ENCODE peak calls at places on chromosomes 3 and 15, in four cellular contexts. T, H, N and O are unnamed samples.

GRCh38 chr15:33068007-33068441 is 126.5 kb downstream of the FMN1 start:
- DNase-seq in N (peak), T (no peak), H (no peak), O (peak)

GRCh38 chr3:99817047-99817436 is 620 bp upstream of the CMSS1 start:
- DNase-seq in N (no peak), H (peak), T (no peak), O (no peak)

GRCh38 chr3:66037330-66037985 is 1.3 kb downstream of the MAGI1 start:
- DNase-seq in T (peak), H (no peak), N (peak), O (no peak)

GRCh38 chr3:48633256-48633655 is 2.0 kb downstream of the SLC26A6 start:
- DNase-seq in H (no peak), N (no peak), T (no peak), O (no peak)

GRCh38 chr3:79236488-79236887 is 531.3 kb downstream of the ROBO1 start:
- DNase-seq in N (no peak), T (no peak), H (no peak), O (no peak)

GRCh38 chr3:66431494-66431893 is 69.3 kb downstream of the LRIG1 start:
- DNase-seq in N (no peak), T (no peak), H (no peak), O (no peak)

GRCh38 chr3:35639251-35640185 is at the start of gene ARPP21:
- DNase-seq in N (peak), H (no peak), T (peak), O (peak)

GRCh38 chr15:52259503-52259902 is 36.1 kb downstream of the MYO5C start:
- DNase-seq in H (no peak), N (no peak), T (no peak), O (no peak)

GRCh38 chr3:139198929-139199328 is 144.9 kb upstream of the MRPS22 start:
- DNase-seq in H (no peak), N (no peak), T (no peak), O (peak)

GRCh38 chr3:13218541-13218908 is 145.3 kb upstream of the IQSEC1 start:
- DNase-seq in H (no peak), N (no peak), T (no peak), O (no peak)

GRCh38 chr3:43707998-43708397 is 17.3 kb downstream of the ABHD5 start:
- DNase-seq in H (no peak), N (peak), T (peak), O (peak)

GRCh38 chr15:68384451-68385239 is 47.3 kb downstream of the ITGA11 start:
- DNase-seq in T (peak), H (no peak), N (peak), O (no peak)

GRCh38 chr3:130925628-130926027 is 31.7 kb downstream of the ATP2C1 start:
- DNase-seq in T (no peak), H (peak), N (no peak), O (peak)

GRCh38 chr15:85580914-85581313 is 200.5 kb downstream of the AKAP13 start:
- DNase-seq in N (no peak), T (no peak), H (no peak), O (no peak)

GRCh38 chr15:45254405-45255293 is 2.6 kb downstream of the SLC28A2 start:
- DNase-seq in H (no peak), T (no peak), N (no peak), O (no peak)

GRCh38 chr3:127004641-127005397 is 21.9 kb downstream of the PLXNA1 start:
- DNase-seq in T (no peak), N (no peak), H (no peak), O (no peak)
- TF ChIP-seq CTCF in T (no peak), N (no peak), H (no peak), O (no peak)

GRCh38 chr3:196790636-196791035 is 51.0 kb downstream of the PAK2 start:
- DNase-seq in N (no peak), H (no peak), T (no peak), O (no peak)

GRCh38 chr3:196796317-196796716 is 56.7 kb downstream of the PAK2 start:
- DNase-seq in H (no peak), N (no peak), T (no peak), O (no peak)

GRCh38 chr3:196792771-196793170 is 53.1 kb downstream of the PAK2 start:
- DNase-seq in N (no peak), T (peak), H (no peak), O (no peak)

GRCh38 chr3:196794467-196794866 is 54.8 kb downstream of the PAK2 start:
- DNase-seq in N (no peak), H (no peak), T (no peak), O (no peak)

GRCh38 chr3:196793224-196793623 is 53.6 kb downstream of the PAK2 start:
- DNase-seq in N (peak), T (peak), H (no peak), O (no peak)
- TF ChIP-seq MYC in N (no peak), T (no peak), H (no peak), O (no peak)

DNA sequence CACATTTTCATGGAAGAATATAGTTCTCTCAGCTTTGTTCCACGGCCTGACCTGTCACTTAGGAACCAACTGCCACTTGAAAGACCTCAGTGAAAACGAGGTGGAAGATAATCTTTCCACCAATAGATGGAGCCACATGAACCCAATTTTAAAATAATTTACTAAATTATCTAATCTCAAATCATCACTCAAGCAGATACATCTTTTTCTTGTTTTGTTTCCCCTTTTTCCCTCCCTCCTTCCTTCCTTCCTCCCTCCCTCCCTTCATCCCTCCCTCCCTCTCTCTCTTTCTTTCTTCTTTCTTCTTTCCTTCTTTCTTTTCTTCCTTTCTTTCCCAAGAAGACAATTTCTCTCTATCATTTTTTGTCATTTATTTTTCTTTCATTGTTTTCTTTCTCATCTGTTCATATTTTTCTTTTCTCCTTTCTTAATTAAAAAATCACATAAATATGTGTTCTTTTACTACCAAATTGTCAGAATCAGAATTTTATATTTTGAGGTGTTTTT is 97.0 kb downstream of the CLDN1 start:
- DNase-seq in T (peak), N (no peak), H (no peak), O (peak)
- TF ChIP-seq CTCF in T (peak), N (peak), H (no peak), O (peak)

GRCh38 chr3:124780356-124780755 is 50.1 kb downstream of the UMPS start:
- DNase-seq in T (no peak), N (no peak), H (no peak), O (no peak)
- TF ChIP-seq MYC in T (no peak), N (no peak), H (no peak), O (no peak)

DNA sequence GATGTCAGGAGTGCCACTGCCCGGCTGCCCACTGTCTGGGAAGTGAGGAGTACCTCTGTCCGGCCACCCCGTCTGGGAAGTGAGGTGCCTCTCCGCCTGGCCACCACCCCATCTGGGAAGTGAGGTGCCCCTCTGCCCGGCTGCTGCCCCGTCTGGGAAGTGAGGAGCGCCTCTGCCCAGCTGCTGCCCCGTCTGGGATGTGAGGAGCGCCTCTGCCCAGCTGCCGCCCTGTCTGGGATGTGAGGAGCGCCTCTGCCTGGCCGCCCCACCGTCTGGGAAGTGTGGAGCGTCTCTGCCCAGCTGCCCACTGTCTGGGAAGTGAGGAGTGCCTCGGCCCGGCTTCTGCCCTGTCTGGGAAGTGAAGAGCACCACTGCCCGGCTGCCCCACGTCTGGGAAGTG is 3.3 kb downstream of the COX17 start:
- DNase-seq in H (no peak), T (no peak), N (no peak), O (no peak)
- TF ChIP-seq CTCF in H (no peak), T (no peak), N (no peak), O (no peak)